ENCODE peak calls at places on chromosomes 4 and X, in five cellular contexts. I is upper lobe of left lung, D is adrenal gland, C is cardiac muscle cell, P is heart left ventricle. O is an unnamed sample.

GRCh38 chr4:167966161-167966560 is 126.2 kb upstream of the ANXA10 start:
- DNase-seq in I (no peak), D (no peak), C (peak; percentile 9), P (no peak), O (no peak)

GRCh38 chrX:57951666-57952319 is 41.5 kb upstream of the ZXDA start:
- DNase-seq in I (no peak), D (no peak), C (no peak), P (peak; percentile 34), O (no peak)

GRCh38 chr4:89765966-89766365 is 71.0 kb downstream of the SNCA start:
- DNase-seq in I (no peak), D (peak; percentile 62), C (peak; percentile 92), P (peak; percentile 21), O (peak; percentile 82)

GRCh38 chr4:8688041-8688907 is 95.7 kb downstream of the CPZ start:
- DNase-seq in I (peak; percentile 88), D (peak; percentile 11), C (peak; percentile 29), P (no peak), O (no peak)

GRCh38 chrX:135737361-135738071 is 24.1 kb downstream of the CT45A1 start:
- DNase-seq in I (no peak), D (no peak), C (peak; percentile 2), P (no peak), O (no peak)

GRCh38 chrX:106718709-106719108 is 7.8 kb upstream of the RNF128 start:
- DNase-seq in I (no peak), D (no peak), C (no peak), P (no peak), O (no peak)

GRCh38 chr4:168857009-168857408 is 153.0 kb downstream of the CBR4 start:
- DNase-seq in I (no peak), D (no peak), C (no peak), P (no peak), O (peak; percentile 37)

GRCh38 chrX:18448416-18448815 is 23.0 kb downstream of the CDKL5 start:
- DNase-seq in I (no peak), D (no peak), C (peak; percentile 23), P (no peak), O (no peak)

GRCh38 chrX:71541546-71542022 is 8.7 kb downstream of the OGT start:
- DNase-seq in I (no peak), D (no peak), C (peak; percentile 74), P (no peak), O (no peak)

GRCh38 chrX:147962476-147962875 is 18.7 kb upstream of the FMR1NB start:
- DNase-seq in I (no peak), D (no peak), C (no peak), P (no peak), O (no peak)

GRCh38 chrX:149909324-149910177 is 19.8 kb upstream of the HSFX4 start:
- DNase-seq in I (no peak), D (no peak), C (no peak), P (no peak), O (no peak)

GRCh38 chr4:105050896-105051295 is 95.8 kb upstream of the TET2 start:
- DNase-seq in I (no peak), D (no peak), C (peak; percentile 35), P (no peak), O (no peak)

GRCh38 chr4:38673109-38673978 is 9.3 kb downstream of the KLF3 start:
- DNase-seq in I (peak; percentile 21), D (peak; percentile 33), C (no peak), P (peak; percentile 77), O (no peak)

GRCh38 chr4:76658231-76659102 is 223.4 kb downstream of the SHROOM3 start:
- DNase-seq in I (no peak), D (no peak), C (peak; percentile 62), P (no peak), O (peak; percentile 83)

GRCh38 chr4:165476214-165477098 is 97.6 kb downstream of the CPE start:
- DNase-seq in I (no peak), D (peak; percentile 25), C (peak; percentile 56), P (no peak), O (no peak)

GRCh38 chr4:37836838-37837413 is 10.4 kb downstream of the PGM2 start:
- DNase-seq in I (no peak), D (no peak), C (peak; percentile 12), P (no peak), O (no peak)

GRCh38 chr4:7678318-7678852 is 243.7 kb upstream of the PSAPL1 start:
- DNase-seq in I (no peak), D (no peak), C (no peak), P (no peak), O (no peak)

GRCh38 chr4:80500593-80500992 is 165.1 kb downstream of the CFAP299 start:
- DNase-seq in I (no peak), D (no peak), C (no peak), P (no peak), O (no peak)

GRCh38 chrX:42098897-42099296 is 175.5 kb upstream of the CASK start:
- DNase-seq in I (peak; percentile 4), D (no peak), C (peak; percentile 46), P (peak; percentile 31), O (peak; percentile 27)

GRCh38 chrX:130174051-130174704 is 2.4 kb downstream of the RAB33A start:
- DNase-seq in I (no peak), D (peak; percentile 60), C (peak; percentile 75), P (peak; percentile 39), O (no peak)

GRCh38 chr4:31237242-31237641 is 517.1 kb downstream of the PCDH7 start:
- DNase-seq in I (no peak), D (no peak), C (no peak), P (no peak), O (no peak)

GRCh38 chr4:41438564-41438963 is 99.4 kb upstream of the LIMCH1 start:
- DNase-seq in I (no peak), D (no peak), C (no peak), P (no peak), O (no peak)
- H3K4me1 ChIP-seq in I (peaks cover 30% of the 10 kb centered on the region), D (peaks cover 46% of the 10 kb centered on the region), C (no peaks in the 10 kb centered on the region), P (peaks cover 24% of the 10 kb centered on the region), O (peaks cover 28% of the 10 kb centered on the region)

DNA sequence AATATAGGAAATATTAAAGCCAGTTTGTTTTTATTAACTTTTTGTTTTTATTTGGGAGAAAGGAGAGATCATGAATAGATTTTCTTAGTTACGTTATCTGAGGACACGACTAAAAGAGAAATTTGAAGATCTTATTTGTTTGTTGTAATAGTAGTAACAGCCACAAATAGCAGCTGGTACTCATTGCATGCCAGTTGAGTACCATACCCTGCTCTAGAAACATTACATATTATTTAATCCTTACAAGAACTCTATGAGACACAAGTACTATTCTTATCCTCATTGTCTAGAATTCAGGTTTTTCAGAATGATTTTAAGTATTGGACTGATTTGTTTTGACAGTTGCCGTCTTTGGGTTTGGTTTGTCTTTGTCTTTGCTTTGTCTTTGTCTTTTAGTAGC is 31.8 kb downstream of the USP53 start:
- DNase-seq in I (no peak), D (no peak), C (no peak), P (no peak), O (no peak)
- H3K36me3 ChIP-seq in I (peaks cover 4% of the 10 kb centered on the region), D (no peaks in the 10 kb centered on the region), C (peaks cover 40% of the 10 kb centered on the region), P (peaks cover 23% of the 10 kb centered on the region), O (peaks cover 14% of the 10 kb centered on the region)

GRCh38 chr4:94583938-94584641 is 132.3 kb downstream of the PDLIM5 start:
- DNase-seq in I (no peak), D (no peak), C (no peak), P (no peak), O (no peak)
- H3K4me1 ChIP-seq in I (no peaks in the 10 kb centered on the region), D (peaks cover 10% of the 10 kb centered on the region), C (peaks cover 8% of the 10 kb centered on the region), P (no peaks in the 10 kb centered on the region), O (no peaks in the 10 kb centered on the region)

DNA sequence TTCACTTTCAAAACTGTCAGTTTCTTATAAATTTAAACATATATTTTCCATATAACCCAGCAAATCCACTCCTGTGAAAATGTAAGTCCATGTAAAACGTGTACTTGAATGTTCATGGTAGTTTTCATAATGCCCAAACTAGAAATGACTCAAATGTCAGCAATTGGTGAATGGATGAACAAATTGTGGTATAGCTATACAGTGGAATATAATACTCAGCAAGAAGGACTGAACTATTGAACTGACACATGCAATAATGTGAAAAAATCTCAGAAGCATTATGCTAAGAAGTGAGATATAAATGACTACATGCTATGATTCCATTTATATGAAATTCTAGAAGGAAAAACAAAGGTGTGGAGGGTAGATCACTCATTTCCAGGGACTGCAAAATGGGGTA is 52.2 kb downstream of the USP53 start:
- DNase-seq in I (no peak), D (no peak), C (no peak), P (no peak), O (no peak)
- H3K36me3 ChIP-seq in I (peaks cover 3% of the 10 kb centered on the region), D (no peaks in the 10 kb centered on the region), C (peaks cover 63% of the 10 kb centered on the region), P (peaks cover 32% of the 10 kb centered on the region), O (peaks cover 22% of the 10 kb centered on the region)

GRCh38 chrX:1466971-1467561 is 14.4 kb upstream of the ASMTL start:
- DNase-seq in I (no peak), D (no peak), C (no peak), P (no peak), O (no peak)

GRCh38 chrX:1465261-1466231 is 12.8 kb upstream of the ASMTL start:
- DNase-seq in I (peak; percentile 82), D (no peak), C (no peak), P (no peak), O (peak; percentile 36)

GRCh38 chrX:1464282-1465131 is 11.8 kb upstream of the ASMTL start:
- DNase-seq in I (no peak), D (no peak), C (no peak), P (no peak), O (peak; percentile 36)

GRCh38 chrX:1466232-1466661 is 13.5 kb upstream of the ASMTL start:
- DNase-seq in I (peak; percentile 76), D (no peak), C (no peak), P (no peak), O (no peak)

DNA sequence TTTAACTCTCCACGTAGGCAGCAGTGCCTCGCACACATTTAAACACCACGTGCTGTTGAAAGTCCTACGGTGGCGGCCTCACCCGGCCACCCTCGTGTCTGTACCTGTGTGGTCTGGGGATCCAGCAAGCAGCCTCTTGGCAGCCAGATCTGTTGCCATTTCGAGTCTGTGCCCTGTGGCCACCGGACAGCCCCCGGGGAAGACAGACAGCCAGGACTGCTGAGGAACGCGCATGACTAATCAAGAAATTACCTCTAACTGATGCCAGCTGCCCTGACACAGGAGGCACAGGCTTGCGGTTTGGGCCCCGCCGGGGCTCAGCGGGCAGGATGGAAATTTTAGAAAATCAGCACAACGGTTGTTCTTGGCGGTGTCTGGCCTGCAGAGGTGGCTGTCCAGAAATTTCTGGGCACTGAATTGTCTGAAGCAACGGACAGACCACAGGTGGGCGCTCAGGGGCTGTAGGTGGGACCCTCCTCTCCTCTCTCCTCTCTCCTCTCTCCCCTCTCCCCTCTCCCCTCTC is 15.6 kb upstream of the ASMTL start:
- DNase-seq in I (peak; percentile 75), D (peak; percentile 8), C (no peak), P (no peak), O (peak; percentile 94)
- H3K4me1 ChIP-seq in I (peaks cover 3% of the 10 kb centered on the region), D (no peaks in the 10 kb centered on the region), C (no peaks in the 10 kb centered on the region), P (peaks cover 3% of the 10 kb centered on the region), O (peaks cover 36% of the 10 kb centered on the region)

GRCh38 chr4:4408576-4409335 is 21.9 kb downstream of the NSG1 start:
- DNase-seq in I (no peak), D (no peak), C (no peak), P (no peak), O (no peak)
- H3K36me3 ChIP-seq in I (no peaks in the 10 kb centered on the region), D (no peaks in the 10 kb centered on the region), C (no peaks in the 10 kb centered on the region), P (no peaks in the 10 kb centered on the region), O (no peaks in the 10 kb centered on the region)

GRCh38 chr4:112277705-112278448 is 7.8 kb downstream of the TIFA start:
- DNase-seq in I (no peak), D (no peak), C (no peak), P (no peak), O (no peak)
- H3K4me1 ChIP-seq in I (peaks cover 1% of the 10 kb centered on the region), D (peaks cover 11% of the 10 kb centered on the region), C (peaks cover 11% of the 10 kb centered on the region), P (no peaks in the 10 kb centered on the region), O (peaks cover 2% of the 10 kb centered on the region)

GRCh38 chr4:145171919-145172318 is 8.5 kb downstream of the OTUD4 start:
- DNase-seq in I (no peak), D (no peak), C (no peak), P (no peak), O (no peak)
- H3K36me3 ChIP-seq in I (peaks cover 8% of the 10 kb centered on the region), D (no peaks in the 10 kb centered on the region), C (peaks cover 25% of the 10 kb centered on the region), P (peaks cover 54% of the 10 kb centered on the region), O (peaks cover 15% of the 10 kb centered on the region)

O was measured in SJCRH30.